ENCODE peak calls at places on chromosomes 3 and 15, in six cellular contexts. One of them, this sample, is unnamed.

GRCh38 chr3:189983612-189984011 is 137.1 kb downstream of the P3H2 start:
- DNase-seq in HL-60: no peak
- DNase-seq in brain microvascular endothelial cell: no peak
- DNase-seq in spleen: no peak
- DNase-seq in neural progenitor cell: no peak
- DNase-seq in heart left ventricle: no peak
- DNase-seq in this sample: no peak

GRCh38 chr3:86785381-86785780 is 205.6 kb downstream of the VGLL3 start:
- DNase-seq in HL-60: no peak
- DNase-seq in brain microvascular endothelial cell: no peak
- DNase-seq in spleen: no peak
- DNase-seq in neural progenitor cell: no peak
- DNase-seq in heart left ventricle: no peak
- DNase-seq in this sample: no peak

GRCh38 chr3:114863848-114864247 is 283.2 kb downstream of the ZBTB20 start:
- DNase-seq in HL-60: no peak
- DNase-seq in brain microvascular endothelial cell: no peak
- DNase-seq in spleen: no peak
- DNase-seq in neural progenitor cell: no peak
- DNase-seq in heart left ventricle: no peak
- DNase-seq in this sample: no peak

GRCh38 chr3:71369733-71370391 is 213.7 kb downstream of the FOXP1 start:
- DNase-seq in HL-60: no peak
- DNase-seq in brain microvascular endothelial cell: no peak
- DNase-seq in spleen: no peak
- DNase-seq in neural progenitor cell: no peak
- DNase-seq in heart left ventricle: no peak
- DNase-seq in this sample: no peak

GRCh38 chr15:26889298-26889898 is 22.5 kb downstream of the GABRA5 start:
- DNase-seq in HL-60: peak
- DNase-seq in brain microvascular endothelial cell: peak
- DNase-seq in spleen: no peak
- DNase-seq in neural progenitor cell: peak
- DNase-seq in heart left ventricle: no peak
- DNase-seq in this sample: peak

GRCh38 chr15:82714026-82714425 is 4.4 kb upstream of the AP3B2 start:
- DNase-seq in HL-60: no peak
- DNase-seq in brain microvascular endothelial cell: no peak
- DNase-seq in spleen: no peak
- DNase-seq in neural progenitor cell: no peak
- DNase-seq in heart left ventricle: no peak
- DNase-seq in this sample: no peak

GRCh38 chr3:134852132-134852531 is 57.1 kb downstream of the EPHB1 start:
- DNase-seq in HL-60: no peak
- DNase-seq in brain microvascular endothelial cell: no peak
- DNase-seq in spleen: no peak
- DNase-seq in neural progenitor cell: no peak
- DNase-seq in heart left ventricle: no peak
- DNase-seq in this sample: no peak

GRCh38 chr3:8767667-8768363 is 1.6 kb downstream of the OXTR start:
- DNase-seq in HL-60: no peak
- DNase-seq in brain microvascular endothelial cell: no peak
- DNase-seq in spleen: no peak
- DNase-seq in neural progenitor cell: peak
- DNase-seq in heart left ventricle: no peak
- DNase-seq in this sample: peak

GRCh38 chr3:114356084-114357009 is 62.5 kb downstream of the TIGIT start:
- DNase-seq in HL-60: no peak
- DNase-seq in brain microvascular endothelial cell: no peak
- DNase-seq in spleen: no peak
- DNase-seq in neural progenitor cell: peak
- DNase-seq in heart left ventricle: no peak
- DNase-seq in this sample: no peak

GRCh38 chr3:58260261-58260731 is 22.7 kb downstream of the ABHD6 start:
- DNase-seq in HL-60: no peak
- DNase-seq in brain microvascular endothelial cell: peak
- DNase-seq in spleen: no peak
- DNase-seq in neural progenitor cell: peak
- DNase-seq in heart left ventricle: no peak
- DNase-seq in this sample: no peak

GRCh38 chr15:42071717-42072116 is 22.6 kb downstream of the PLA2G4D start:
- DNase-seq in HL-60: no peak
- DNase-seq in brain microvascular endothelial cell: no peak
- DNase-seq in spleen: no peak
- DNase-seq in neural progenitor cell: no peak
- DNase-seq in heart left ventricle: no peak
- DNase-seq in this sample: no peak

GRCh38 chr15:56074866-56075265 is 81.5 kb upstream of the NEDD4 start:
- DNase-seq in HL-60: no peak
- DNase-seq in brain microvascular endothelial cell: no peak
- DNase-seq in spleen: no peak
- DNase-seq in neural progenitor cell: peak
- DNase-seq in heart left ventricle: no peak
- DNase-seq in this sample: no peak

GRCh38 chr3:156522673-156523072 is 32.2 kb downstream of the SSR3 start:
- DNase-seq in HL-60: no peak
- DNase-seq in brain microvascular endothelial cell: no peak
- DNase-seq in spleen: no peak
- DNase-seq in neural progenitor cell: no peak
- DNase-seq in heart left ventricle: no peak
- DNase-seq in this sample: no peak

GRCh38 chr3:89113344-89113743 is 5.9 kb downstream of the EPHA3 start:
- DNase-seq in HL-60: no peak
- DNase-seq in brain microvascular endothelial cell: no peak
- DNase-seq in spleen: no peak
- DNase-seq in neural progenitor cell: no peak
- DNase-seq in heart left ventricle: no peak
- DNase-seq in this sample: no peak

GRCh38 chr3:43998841-43999805 is 242.6 kb upstream of the TOPAZ1 start:
- DNase-seq in HL-60: no peak
- DNase-seq in brain microvascular endothelial cell: peak
- DNase-seq in spleen: peak
- DNase-seq in neural progenitor cell: peak
- DNase-seq in heart left ventricle: no peak
- DNase-seq in this sample: no peak

GRCh38 chr15:86555114-86555513 is 475.4 kb downstream of the AGBL1 start:
- DNase-seq in HL-60: no peak
- DNase-seq in brain microvascular endothelial cell: no peak
- DNase-seq in spleen: no peak
- DNase-seq in neural progenitor cell: no peak
- DNase-seq in heart left ventricle: no peak
- DNase-seq in this sample: no peak

GRCh38 chr15:48406911-48407310 is 75.7 kb downstream of the DUT start:
- DNase-seq in HL-60: no peak
- DNase-seq in brain microvascular endothelial cell: no peak
- DNase-seq in spleen: no peak
- DNase-seq in neural progenitor cell: no peak
- DNase-seq in heart left ventricle: no peak
- DNase-seq in this sample: no peak

GRCh38 chr15:41465822-41466421 is 27.8 kb upstream of the ITPKA start:
- DNase-seq in HL-60: no peak
- DNase-seq in brain microvascular endothelial cell: peak
- DNase-seq in spleen: no peak
- DNase-seq in neural progenitor cell: peak
- DNase-seq in heart left ventricle: no peak
- DNase-seq in this sample: no peak

GRCh38 chr15:56774356-56774755 is 41.0 kb upstream of the ZNF280D start:
- DNase-seq in HL-60: no peak
- DNase-seq in brain microvascular endothelial cell: no peak
- DNase-seq in spleen: no peak
- DNase-seq in neural progenitor cell: no peak
- DNase-seq in heart left ventricle: no peak
- DNase-seq in this sample: no peak

GRCh38 chr3:69082805-69083204 is 1.9 kb upstream of the ARL6IP5 start:
- DNase-seq in HL-60: no peak
- DNase-seq in brain microvascular endothelial cell: peak
- DNase-seq in spleen: no peak
- DNase-seq in neural progenitor cell: no peak
- DNase-seq in heart left ventricle: no peak
- DNase-seq in this sample: peak

GRCh38 chr3:176078916-176079315 is 1118.4 kb downstream of the TBL1XR1 start:
- DNase-seq in HL-60: no peak
- DNase-seq in brain microvascular endothelial cell: no peak
- DNase-seq in spleen: no peak
- DNase-seq in neural progenitor cell: no peak
- DNase-seq in heart left ventricle: no peak
- DNase-seq in this sample: no peak

GRCh38 chr3:9679476-9680097 is 24.0 kb upstream of the CPNE9 start:
- DNase-seq in HL-60: no peak
- DNase-seq in brain microvascular endothelial cell: no peak
- DNase-seq in spleen: no peak
- DNase-seq in neural progenitor cell: no peak
- DNase-seq in heart left ventricle: no peak
- DNase-seq in this sample: no peak

GRCh38 chr3:162295323-162295983 is 798.8 kb downstream of the OTOL1 start:
- DNase-seq in HL-60: no peak
- DNase-seq in brain microvascular endothelial cell: peak
- DNase-seq in spleen: no peak
- DNase-seq in neural progenitor cell: no peak
- DNase-seq in heart left ventricle: no peak
- DNase-seq in this sample: no peak

GRCh38 chr15:90882781-90883525 is 1.4 kb upstream of the FES start:
- DNase-seq in HL-60: no peak
- DNase-seq in brain microvascular endothelial cell: no peak
- DNase-seq in spleen: peak
- DNase-seq in neural progenitor cell: no peak
- DNase-seq in heart left ventricle: no peak
- DNase-seq in this sample: no peak

GRCh38 chr3:71671176-71671845 is 53.9 kb downstream of the EIF4E3 start:
- DNase-seq in HL-60: no peak
- DNase-seq in brain microvascular endothelial cell: no peak
- DNase-seq in spleen: no peak
- DNase-seq in neural progenitor cell: no peak
- DNase-seq in heart left ventricle: no peak
- DNase-seq in this sample: no peak

GRCh38 chr15:40982855-40983254 is 29.6 kb downstream of the CHAC1 start:
- DNase-seq in HL-60: no peak
- DNase-seq in brain microvascular endothelial cell: peak
- DNase-seq in spleen: peak
- DNase-seq in neural progenitor cell: no peak
- DNase-seq in heart left ventricle: no peak
- DNase-seq in this sample: no peak

DNA sequence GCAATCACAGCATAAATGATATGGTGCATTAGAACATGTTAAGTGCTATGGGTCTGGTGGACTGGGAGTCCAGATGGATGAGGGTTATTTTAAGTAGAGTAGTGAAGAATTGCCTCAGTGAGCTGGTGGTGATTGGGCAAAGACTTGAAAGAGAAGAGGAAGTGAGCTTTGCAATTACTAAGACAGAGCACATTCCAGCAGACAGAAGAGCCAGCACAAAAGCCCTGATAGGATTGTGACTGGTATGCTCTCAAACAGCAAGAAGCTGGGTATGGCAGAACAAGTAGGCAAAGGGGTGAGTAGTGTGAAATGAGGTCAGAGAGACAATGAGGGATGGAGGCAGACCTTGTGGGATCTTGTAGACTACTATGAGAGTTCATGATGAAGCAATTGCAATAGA is 2.0 kb upstream of the ACKR4 start:
- DNase-seq in HL-60: peak
- DNase-seq in brain microvascular endothelial cell: peak
- DNase-seq in spleen: no peak
- DNase-seq in neural progenitor cell: peak
- DNase-seq in heart left ventricle: no peak
- DNase-seq in this sample: no peak
- H3K27ac ChIP-seq in HL-60: no peak
- H3K27ac ChIP-seq in brain microvascular endothelial cell: peak
- H3K27ac ChIP-seq in spleen: no peak
- H3K27ac ChIP-seq in neural progenitor cell: peak
- H3K27ac ChIP-seq in heart left ventricle: no peak
- H3K27ac ChIP-seq in this sample: no peak

DNA sequence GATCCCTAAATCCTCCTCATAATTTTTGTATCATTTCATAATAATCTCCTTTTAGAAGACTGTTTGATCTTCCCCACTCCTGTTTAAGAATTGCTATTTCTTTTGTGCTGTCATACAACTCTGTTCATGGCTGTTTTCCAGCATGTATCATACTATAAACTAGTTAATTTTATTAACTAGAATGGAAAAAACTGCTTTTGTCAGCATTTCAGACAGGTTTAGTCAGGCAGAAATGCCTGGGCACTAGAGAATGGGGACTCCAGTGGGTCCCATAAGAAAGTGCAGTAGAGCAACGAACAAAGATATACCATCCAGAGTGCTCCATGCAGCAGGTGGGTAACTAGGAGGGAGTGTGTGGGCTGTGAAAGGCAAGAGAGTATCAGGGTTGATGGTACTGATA is 523.9 kb downstream of the PLOD2 start:
- DNase-seq in HL-60: no peak
- DNase-seq in brain microvascular endothelial cell: no peak
- DNase-seq in spleen: no peak
- DNase-seq in neural progenitor cell: no peak
- DNase-seq in heart left ventricle: no peak
- DNase-seq in this sample: no peak
- H3K4me3 ChIP-seq in HL-60: no peak
- H3K4me3 ChIP-seq in brain microvascular endothelial cell: no peak
- H3K4me3 ChIP-seq in spleen: no peak
- H3K4me3 ChIP-seq in neural progenitor cell: no peak
- H3K4me3 ChIP-seq in heart left ventricle: no peak
- H3K4me3 ChIP-seq in this sample: no peak

DNA sequence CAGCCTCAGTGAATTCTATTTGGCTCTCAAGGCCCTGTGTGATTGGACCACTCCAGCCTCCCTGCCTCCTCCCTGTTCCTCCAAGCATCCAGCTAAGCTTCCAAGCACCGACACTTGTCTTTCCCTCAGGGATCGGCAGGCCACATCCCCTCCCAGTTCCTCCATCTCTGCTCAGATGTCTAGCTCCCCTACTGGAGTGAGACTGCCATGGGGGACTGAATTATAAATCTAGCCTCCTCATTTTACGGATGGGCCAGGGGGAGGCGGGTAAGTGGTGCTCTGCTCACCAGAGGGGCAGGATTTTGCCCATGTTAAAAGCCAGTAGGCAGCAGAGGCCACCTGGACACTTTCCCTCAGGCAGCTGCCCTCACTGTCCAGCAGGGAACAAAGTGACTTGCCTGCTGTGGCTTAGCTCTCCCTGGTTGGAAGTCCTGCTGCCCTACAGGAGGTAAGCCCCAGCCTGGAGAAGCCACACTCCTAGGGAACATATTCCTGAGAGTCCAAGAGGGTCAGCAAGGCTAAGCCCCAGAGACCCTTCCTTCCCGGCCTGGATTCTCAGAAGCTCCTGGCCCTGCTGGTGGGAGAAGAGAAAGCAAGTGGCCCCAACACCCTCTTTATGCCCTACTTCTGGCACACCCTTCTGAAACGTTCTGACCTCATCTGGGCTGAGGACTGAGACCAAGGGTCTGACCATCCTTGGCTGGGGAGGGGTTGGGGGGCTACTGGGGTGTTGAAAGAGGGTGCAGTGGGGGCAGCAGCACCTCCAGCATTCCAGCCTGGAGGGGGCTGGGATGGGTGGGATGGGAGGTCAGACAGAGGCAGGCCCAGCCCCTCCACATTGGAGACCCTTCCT is 9.1 kb upstream of the HHATL start:
- DNase-seq in HL-60: no peak
- DNase-seq in brain microvascular endothelial cell: no peak
- DNase-seq in spleen: peak
- DNase-seq in neural progenitor cell: no peak
- DNase-seq in heart left ventricle: no peak
- DNase-seq in this sample: no peak
- TF ChIP-seq CTCF in HL-60: no peak
- TF ChIP-seq CTCF in brain microvascular endothelial cell: peak
- TF ChIP-seq CTCF in spleen: no peak
- TF ChIP-seq CTCF in neural progenitor cell: no peak
- TF ChIP-seq CTCF in heart left ventricle: no peak
- TF ChIP-seq CTCF in this sample: no peak

GRCh38 chr3:42980909-42981308 is 1.8 kb downstream of the GASK1A start:
- DNase-seq in HL-60: no peak
- DNase-seq in brain microvascular endothelial cell: no peak
- DNase-seq in spleen: no peak
- DNase-seq in neural progenitor cell: peak
- DNase-seq in heart left ventricle: no peak
- DNase-seq in this sample: no peak
- H3K27ac ChIP-seq in HL-60: no peak
- H3K27ac ChIP-seq in brain microvascular endothelial cell: no peak
- H3K27ac ChIP-seq in spleen: no peak
- H3K27ac ChIP-seq in neural progenitor cell: no peak
- H3K27ac ChIP-seq in heart left ventricle: no peak
- H3K27ac ChIP-seq in this sample: peak

This sample was measured in stomach.